ENCODE peak calls at places on chromosome 19, in ten cellular contexts. One of them, this sample, is unnamed.

GRCh38 chr19:16402076-16402475 is 69.7 kb downstream of the EPS15L1 start:
- DNase-seq in breast epithelium: no peak
- DNase-seq in GM23338: no peak
- DNase-seq in neural progenitor cell: no peak
- DNase-seq in NB4: no peak
- DNase-seq in heart left ventricle: no peak
- DNase-seq in epithelial cell of esophagus: no peak
- DNase-seq in pancreas: no peak
- DNase-seq in left ventricle myocardium inferior: no peak
- DNase-seq in BJ: no peak
- DNase-seq in this sample: no peak

GRCh38 chr19:1754651-1755466 is 1.6 kb downstream of the ONECUT3 start:
- DNase-seq in BJ: no peak
- DNase-seq in epithelial cell of esophagus: peak
- DNase-seq in GM23338: peak
- DNase-seq in breast epithelium: no peak
- DNase-seq in NB4: no peak
- DNase-seq in left ventricle myocardium inferior: no peak
- DNase-seq in neural progenitor cell: peak
- DNase-seq in pancreas: no peak
- DNase-seq in heart left ventricle: no peak
- DNase-seq in this sample: no peak

GRCh38 chr19:17648097-17648660 is 40.0 kb downstream of the UNC13A start:
- DNase-seq in neural progenitor cell: no peak
- DNase-seq in heart left ventricle: no peak
- DNase-seq in breast epithelium: no peak
- DNase-seq in epithelial cell of esophagus: no peak
- DNase-seq in left ventricle myocardium inferior: no peak
- DNase-seq in BJ: no peak
- DNase-seq in NB4: no peak
- DNase-seq in pancreas: no peak
- DNase-seq in GM23338: peak
- DNase-seq in this sample: no peak

GRCh38 chr19:47487551-47488515 is 3.8 kb upstream of the KPTN start:
- DNase-seq in epithelial cell of esophagus: no peak
- DNase-seq in left ventricle myocardium inferior: no peak
- DNase-seq in GM23338: no peak
- DNase-seq in BJ: no peak
- DNase-seq in neural progenitor cell: no peak
- DNase-seq in NB4: peak
- DNase-seq in breast epithelium: no peak
- DNase-seq in heart left ventricle: no peak
- DNase-seq in pancreas: no peak
- DNase-seq in this sample: no peak

GRCh38 chr19:15191982-15192381 is 8.8 kb downstream of the NOTCH3 start:
- DNase-seq in neural progenitor cell: no peak
- DNase-seq in heart left ventricle: no peak
- DNase-seq in BJ: no peak
- DNase-seq in epithelial cell of esophagus: no peak
- DNase-seq in left ventricle myocardium inferior: no peak
- DNase-seq in pancreas: no peak
- DNase-seq in NB4: no peak
- DNase-seq in breast epithelium: no peak
- DNase-seq in GM23338: no peak
- DNase-seq in this sample: no peak

GRCh38 chr19:38841787-38842438 is 7.9 kb downstream of the HNRNPL start:
- DNase-seq in left ventricle myocardium inferior: no peak
- DNase-seq in heart left ventricle: no peak
- DNase-seq in BJ: no peak
- DNase-seq in pancreas: no peak
- DNase-seq in epithelial cell of esophagus: no peak
- DNase-seq in NB4: no peak
- DNase-seq in breast epithelium: no peak
- DNase-seq in GM23338: no peak
- DNase-seq in neural progenitor cell: no peak
- DNase-seq in this sample: no peak

GRCh38 chr19:10461047-10461949 is 41.0 kb downstream of the PDE4A start:
- DNase-seq in GM23338: peak
- DNase-seq in neural progenitor cell: peak
- DNase-seq in BJ: peak
- DNase-seq in pancreas: peak
- DNase-seq in NB4: peak
- DNase-seq in heart left ventricle: peak
- DNase-seq in left ventricle myocardium inferior: peak
- DNase-seq in epithelial cell of esophagus: peak
- DNase-seq in breast epithelium: peak
- DNase-seq in this sample: peak

GRCh38 chr19:50835785-50836542 is 2.6 kb upstream of the KLK15 start:
- DNase-seq in BJ: no peak
- DNase-seq in NB4: peak
- DNase-seq in heart left ventricle: peak
- DNase-seq in pancreas: peak
- DNase-seq in epithelial cell of esophagus: peak
- DNase-seq in left ventricle myocardium inferior: peak
- DNase-seq in neural progenitor cell: peak
- DNase-seq in GM23338: peak
- DNase-seq in breast epithelium: peak
- DNase-seq in this sample: peak

GRCh38 chr19:14502334-14503092 is 6.6 kb upstream of the GIPC1 start:
- DNase-seq in heart left ventricle: no peak
- DNase-seq in NB4: no peak
- DNase-seq in epithelial cell of esophagus: peak
- DNase-seq in BJ: no peak
- DNase-seq in GM23338: no peak
- DNase-seq in neural progenitor cell: no peak
- DNase-seq in pancreas: no peak
- DNase-seq in left ventricle myocardium inferior: no peak
- DNase-seq in breast epithelium: no peak
- DNase-seq in this sample: peak

GRCh38 chr19:38539751-38540150 is 78.0 kb downstream of the MAP4K1 start:
- DNase-seq in left ventricle myocardium inferior: no peak
- DNase-seq in breast epithelium: no peak
- DNase-seq in neural progenitor cell: no peak
- DNase-seq in BJ: no peak
- DNase-seq in GM23338: no peak
- DNase-seq in NB4: no peak
- DNase-seq in epithelial cell of esophagus: no peak
- DNase-seq in pancreas: no peak
- DNase-seq in heart left ventricle: no peak
- DNase-seq in this sample: no peak

GRCh38 chr19:17575871-17576757 is 20.7 kb downstream of the COLGALT1 start:
- DNase-seq in pancreas: no peak
- DNase-seq in GM23338: peak
- DNase-seq in epithelial cell of esophagus: no peak
- DNase-seq in neural progenitor cell: no peak
- DNase-seq in breast epithelium: no peak
- DNase-seq in BJ: no peak
- DNase-seq in left ventricle myocardium inferior: no peak
- DNase-seq in NB4: no peak
- DNase-seq in heart left ventricle: no peak
- DNase-seq in this sample: no peak

GRCh38 chr19:1862068-1862423 is 1.3 kb downstream of the KLF16 start:
- DNase-seq in breast epithelium: no peak
- DNase-seq in BJ: no peak
- DNase-seq in GM23338: no peak
- DNase-seq in epithelial cell of esophagus: no peak
- DNase-seq in left ventricle myocardium inferior: no peak
- DNase-seq in NB4: no peak
- DNase-seq in pancreas: peak
- DNase-seq in neural progenitor cell: peak
- DNase-seq in heart left ventricle: no peak
- DNase-seq in this sample: no peak

DNA sequence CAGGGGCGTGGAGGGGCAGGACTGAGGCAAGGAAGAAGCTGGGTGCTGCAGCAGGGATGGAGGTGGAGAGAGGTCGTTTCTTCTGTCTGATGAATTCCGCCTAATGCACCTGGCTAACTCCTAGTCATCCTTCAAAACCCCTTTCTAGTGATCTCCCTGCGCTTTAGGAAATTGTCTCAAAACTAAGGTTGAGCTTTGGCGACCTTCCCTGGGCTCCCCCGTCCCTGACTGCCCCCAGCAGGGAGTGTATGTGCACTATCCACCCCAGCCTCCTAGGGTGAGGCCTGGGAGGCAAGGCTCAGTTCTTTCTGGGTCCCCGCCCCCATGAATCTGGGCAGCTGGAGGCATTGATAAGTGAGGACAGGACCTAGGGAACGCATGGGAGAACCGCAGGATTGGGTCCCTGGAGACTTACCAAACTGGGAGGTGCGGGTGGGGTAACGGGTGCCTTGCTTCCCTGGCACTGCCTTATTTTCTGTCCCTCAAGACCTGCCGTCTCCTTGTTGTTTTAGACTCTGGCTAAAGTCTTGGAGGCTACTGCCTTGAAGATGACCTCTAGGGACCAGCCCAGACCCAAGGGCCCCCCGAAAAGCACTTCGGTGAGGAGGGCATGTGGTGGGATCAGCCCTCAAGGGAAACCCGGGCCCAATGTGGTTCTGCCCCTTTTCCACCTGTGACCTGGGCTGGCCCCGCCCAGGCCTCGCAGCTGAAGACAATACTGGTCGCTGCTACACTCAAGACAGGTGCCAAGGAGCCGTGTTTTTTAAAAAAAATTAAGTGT is 512 bp downstream of the TLE6 start:
- DNase-seq in pancreas: peak
- DNase-seq in heart left ventricle: no peak
- DNase-seq in left ventricle myocardium inferior: no peak
- DNase-seq in neural progenitor cell: peak
- DNase-seq in NB4: peak
- DNase-seq in BJ: no peak
- DNase-seq in breast epithelium: no peak
- DNase-seq in epithelial cell of esophagus: no peak
- DNase-seq in GM23338: no peak
- DNase-seq in this sample: no peak
- H3K4me3 ChIP-seq in pancreas: no peak
- H3K4me3 ChIP-seq in heart left ventricle: no peak
- H3K4me3 ChIP-seq in left ventricle myocardium inferior: peak
- H3K4me3 ChIP-seq in neural progenitor cell: peak
- H3K4me3 ChIP-seq in NB4: peak
- H3K4me3 ChIP-seq in BJ: no peak
- H3K4me3 ChIP-seq in breast epithelium: peak
- H3K4me3 ChIP-seq in epithelial cell of esophagus: peak
- H3K4me3 ChIP-seq in GM23338: peak
- H3K4me3 ChIP-seq in this sample: peak

GRCh38 chr19:31461814-31462539 is 112.7 kb upstream of the TSHZ3 start:
- DNase-seq in breast epithelium: no peak
- DNase-seq in pancreas: no peak
- DNase-seq in GM23338: peak
- DNase-seq in neural progenitor cell: no peak
- DNase-seq in BJ: no peak
- DNase-seq in NB4: no peak
- DNase-seq in epithelial cell of esophagus: no peak
- DNase-seq in heart left ventricle: no peak
- DNase-seq in left ventricle myocardium inferior: no peak
- DNase-seq in this sample: no peak
- TF ChIP-seq CTCF in breast epithelium: no peak
- TF ChIP-seq CTCF in pancreas: no peak
- TF ChIP-seq CTCF in GM23338: peak
- TF ChIP-seq CTCF in neural progenitor cell: no peak
- TF ChIP-seq CTCF in BJ: peak
- TF ChIP-seq CTCF in NB4: no peak
- TF ChIP-seq CTCF in epithelial cell of esophagus: no peak
- TF ChIP-seq CTCF in heart left ventricle: no peak
- TF ChIP-seq CTCF in left ventricle myocardium inferior: no peak
- TF ChIP-seq CTCF in this sample: peak

DNA sequence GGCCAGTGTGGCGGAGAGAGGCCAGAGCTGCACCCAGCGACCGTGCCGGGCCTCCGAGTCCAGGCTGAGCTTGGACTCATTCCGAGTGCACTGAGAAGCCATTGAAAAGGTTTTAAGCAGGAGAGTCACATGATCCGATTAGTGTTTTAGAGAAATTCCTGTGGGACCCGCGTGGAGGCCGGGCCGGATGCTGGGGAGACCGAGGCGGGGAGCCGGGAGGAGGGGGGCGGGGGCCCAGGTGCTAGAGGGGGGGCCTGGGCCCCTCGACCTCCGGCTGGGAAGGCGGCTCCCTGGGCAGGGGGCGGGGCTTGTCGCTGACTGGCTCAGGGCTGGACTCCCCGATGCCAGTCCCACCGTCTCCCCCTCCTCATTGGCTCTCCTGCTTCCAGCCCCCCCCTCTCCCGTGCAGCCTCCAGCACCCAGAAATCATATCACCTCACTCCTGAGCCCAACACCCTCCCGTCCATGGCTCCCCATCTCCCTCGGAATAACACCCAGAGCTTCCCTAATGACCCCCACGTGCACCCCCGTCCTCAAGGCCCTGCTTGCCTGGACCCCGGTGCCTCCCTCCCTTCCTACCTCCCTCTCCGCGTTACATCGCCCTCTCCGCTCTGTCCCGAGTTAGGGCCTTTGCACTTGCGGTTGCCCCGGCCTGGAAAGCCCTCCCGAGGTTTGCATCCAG is 5.2 kb upstream of the ZNF579 start:
- DNase-seq in breast epithelium: no peak
- DNase-seq in GM23338: peak
- DNase-seq in left ventricle myocardium inferior: peak
- DNase-seq in BJ: no peak
- DNase-seq in pancreas: peak
- DNase-seq in epithelial cell of esophagus: peak
- DNase-seq in neural progenitor cell: peak
- DNase-seq in heart left ventricle: peak
- DNase-seq in NB4: peak
- DNase-seq in this sample: peak
- H3K4me3 ChIP-seq in breast epithelium: peak
- H3K4me3 ChIP-seq in GM23338: peak
- H3K4me3 ChIP-seq in left ventricle myocardium inferior: peak
- H3K4me3 ChIP-seq in BJ: peak
- H3K4me3 ChIP-seq in pancreas: peak
- H3K4me3 ChIP-seq in epithelial cell of esophagus: peak
- H3K4me3 ChIP-seq in neural progenitor cell: peak
- H3K4me3 ChIP-seq in heart left ventricle: peak
- H3K4me3 ChIP-seq in NB4: no peak
- H3K4me3 ChIP-seq in this sample: peak

DNA sequence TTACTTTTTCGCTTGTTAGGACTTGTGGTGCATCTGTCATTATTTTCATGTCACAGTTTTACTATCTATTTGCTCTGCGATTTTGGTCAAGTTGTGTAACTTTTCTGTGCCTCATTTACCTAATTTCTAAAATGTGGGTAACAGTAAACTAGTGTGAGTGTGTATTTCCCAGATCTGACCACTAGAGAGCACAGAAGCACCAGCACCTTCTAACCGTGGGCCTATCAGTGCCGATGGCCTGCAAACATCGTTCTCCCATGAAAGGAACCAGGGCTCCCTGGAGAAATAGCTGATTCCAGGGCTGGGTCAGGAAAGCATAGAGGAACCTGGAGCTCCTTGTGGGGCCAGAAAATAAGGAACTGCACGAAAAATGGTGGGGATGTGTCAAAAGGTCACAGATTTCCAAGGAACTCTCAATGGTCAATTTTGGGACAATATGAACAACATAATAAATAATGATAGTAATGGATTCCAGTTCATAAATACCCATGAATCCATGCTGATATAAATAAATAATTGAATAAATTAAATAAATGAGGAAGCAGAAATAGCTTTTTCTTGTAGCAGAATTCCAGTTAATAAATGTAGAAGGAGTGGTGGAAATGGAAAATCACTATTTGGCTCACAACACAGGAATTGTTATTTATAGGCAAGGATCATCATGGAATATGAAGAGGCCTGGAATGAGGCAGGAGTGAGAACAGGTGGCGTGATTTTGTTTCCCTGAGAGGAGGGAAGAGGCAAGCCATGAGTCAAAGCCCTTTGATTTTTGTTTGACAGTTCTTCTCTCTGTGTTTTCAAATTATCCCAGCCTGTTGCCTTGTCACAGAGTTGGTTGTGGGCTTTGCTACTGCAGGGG is 31.1 kb downstream of the CEACAM8 start:
- DNase-seq in NB4: peak
- DNase-seq in BJ: no peak
- DNase-seq in pancreas: peak
- DNase-seq in GM23338: peak
- DNase-seq in left ventricle myocardium inferior: no peak
- DNase-seq in epithelial cell of esophagus: peak
- DNase-seq in breast epithelium: no peak
- DNase-seq in neural progenitor cell: peak
- DNase-seq in heart left ventricle: peak
- DNase-seq in this sample: peak
- TF ChIP-seq CTCF in NB4: peak
- TF ChIP-seq CTCF in BJ: peak
- TF ChIP-seq CTCF in pancreas: peak
- TF ChIP-seq CTCF in GM23338: peak
- TF ChIP-seq CTCF in left ventricle myocardium inferior: peak
- TF ChIP-seq CTCF in epithelial cell of esophagus: peak
- TF ChIP-seq CTCF in breast epithelium: peak
- TF ChIP-seq CTCF in neural progenitor cell: peak
- TF ChIP-seq CTCF in heart left ventricle: peak
- TF ChIP-seq CTCF in this sample: peak